ENCODE peak calls at places on chromosome 1, in four cellular contexts. One of them, this sample, is unnamed.

GRCh38 chr1:2194319-2194897 is at the start of gene FAAP20:
- DNase-seq in MV-4-11: peak; percentile 56
- DNase-seq in pancreas: peak; percentile 57
- DNase-seq in CD4-positive, alpha-beta T cell: peak; percentile 79
- DNase-seq in this sample: no peak

GRCh38 chr1:229273507-229274232 is 2.8 kb downstream of the RAB4A start:
- DNase-seq in pancreas: peak; percentile 40
- DNase-seq in MV-4-11: peak; percentile 16
- DNase-seq in CD4-positive, alpha-beta T cell: no peak
- DNase-seq in this sample: peak; percentile 73

GRCh38 chr1:118963456-118964430 is 24.4 kb downstream of the TBX15 start:
- DNase-seq in MV-4-11: peak; percentile 70
- DNase-seq in pancreas: no peak
- DNase-seq in CD4-positive, alpha-beta T cell: no peak
- DNase-seq in this sample: peak; percentile 34

GRCh38 chr1:176193023-176193422 is 14.1 kb downstream of the COP1 start:
- DNase-seq in pancreas: no peak
- DNase-seq in MV-4-11: no peak
- DNase-seq in CD4-positive, alpha-beta T cell: no peak
- DNase-seq in this sample: no peak

GRCh38 chr1:110106013-110106941 is 6.0 kb upstream of the UBL4B start:
- DNase-seq in MV-4-11: peak; percentile 56
- DNase-seq in CD4-positive, alpha-beta T cell: peak; percentile 60
- DNase-seq in pancreas: peak; percentile 48
- DNase-seq in this sample: peak; percentile 63

GRCh38 chr1:227778401-227778947 is 37.0 kb upstream of the PRSS38 start:
- DNase-seq in MV-4-11: no peak
- DNase-seq in pancreas: no peak
- DNase-seq in CD4-positive, alpha-beta T cell: peak; percentile 17
- DNase-seq in this sample: no peak

GRCh38 chr1:145695781-145696629 is 11.2 kb downstream of the PDZK1 start:
- DNase-seq in CD4-positive, alpha-beta T cell: no peak
- DNase-seq in MV-4-11: peak; percentile 62
- DNase-seq in pancreas: peak; percentile 67
- DNase-seq in this sample: no peak

GRCh38 chr1:169765580-169766331 is 29.0 kb downstream of the METTL18 start:
- DNase-seq in MV-4-11: no peak
- DNase-seq in CD4-positive, alpha-beta T cell: no peak
- DNase-seq in pancreas: no peak
- DNase-seq in this sample: peak; percentile 51

GRCh38 chr1:115084902-115085505 is 4.3 kb downstream of the TSPAN2 start:
- DNase-seq in CD4-positive, alpha-beta T cell: no peak
- DNase-seq in MV-4-11: no peak
- DNase-seq in pancreas: no peak
- DNase-seq in this sample: no peak

GRCh38 chr1:24071941-24072340 is 40.0 kb downstream of the MYOM3 start:
- DNase-seq in pancreas: no peak
- DNase-seq in CD4-positive, alpha-beta T cell: no peak
- DNase-seq in MV-4-11: no peak
- DNase-seq in this sample: no peak